ENCODE peak calls at places on chromosomes 12 and 14, in seven cellular contexts. Y, P, D, B, E, V and G are unnamed samples.

GRCh38 chr12:54689034-54689372 is 40.8 kb upstream of the DCD start:
- DNase-seq in Y (no peak), P (no peak), D (no peak), B (no peak), E (no peak), V (no peak), G (no peak)

GRCh38 chr12:51593539-51593938 is 2.5 kb downstream of the SCN8A start:
- DNase-seq in Y (peak), P (peak), D (no peak), B (peak), E (peak), V (no peak), G (peak)

GRCh38 chr12:43285248-43285647 is 266.8 kb downstream of the ADAMTS20 start:
- DNase-seq in Y (peak), P (no peak), D (no peak), B (no peak), E (no peak), V (no peak), G (no peak)

GRCh38 chr12:123109319-123109772 is 41.5 kb downstream of the PITPNM2 start:
- DNase-seq in Y (no peak), P (no peak), D (no peak), B (no peak), E (no peak), V (no peak), G (peak)

GRCh38 chr12:124573839-124574786 is 6.7 kb upstream of the NCOR2 start:
- DNase-seq in Y (no peak), P (no peak), D (no peak), B (no peak), E (no peak), V (no peak), G (peak)

GRCh38 chr12:38149395-38150073 is 167.0 kb upstream of the ALG10B start:
- DNase-seq in Y (no peak), P (no peak), D (no peak), B (no peak), E (no peak), V (no peak), G (no peak)

GRCh38 chr14:95496690-95497241 is 19.7 kb downstream of the SYNE3 start:
- DNase-seq in Y (peak), P (no peak), D (no peak), B (no peak), E (no peak), V (no peak), G (no peak)

GRCh38 chr14:59314019-59314608 is 125.6 kb downstream of the DAAM1 start:
- DNase-seq in Y (no peak), P (peak), D (no peak), B (no peak), E (no peak), V (no peak), G (no peak)

GRCh38 chr14:98288825-98289224 is 983.2 kb downstream of the BCL11B start:
- DNase-seq in Y (no peak), P (no peak), D (no peak), B (no peak), E (no peak), V (no peak), G (no peak)

GRCh38 chr12:127400231-127400630 is 866.7 kb upstream of the TMEM132C start:
- DNase-seq in Y (no peak), P (no peak), D (no peak), B (no peak), E (no peak), V (no peak), G (no peak)

GRCh38 chr14:81363746-81364400 is 36.3 kb downstream of the STON2 start:
- DNase-seq in Y (no peak), P (no peak), D (no peak), B (no peak), E (no peak), V (no peak), G (no peak)

GRCh38 chr12:48192861-48193260 is 9.4 kb downstream of the CCDC184 start:
- DNase-seq in Y (no peak), P (no peak), D (no peak), B (no peak), E (no peak), V (no peak), G (no peak)

GRCh38 chr14:59283380-59283779 is 94.9 kb downstream of the DAAM1 start:
- DNase-seq in Y (peak), P (peak), D (no peak), B (no peak), E (no peak), V (no peak), G (no peak)

GRCh38 chr12:30320561-30320960 is 375.1 kb downstream of the IPO8 start:
- DNase-seq in Y (no peak), P (no peak), D (no peak), B (no peak), E (no peak), V (no peak), G (peak)

GRCh38 chr14:92726135-92726932 is 22.1 kb downstream of the LGMN start:
- DNase-seq in Y (peak), P (no peak), D (peak), B (peak), E (peak), V (peak), G (peak)

GRCh38 chr14:95683793-95684192 is 2.4 kb upstream of the TCL1B start:
- DNase-seq in Y (no peak), P (peak), D (peak), B (peak), E (no peak), V (no peak), G (no peak)

GRCh38 chr12:49965836-49966235 is 4.2 kb downstream of the AQP5 start:
- DNase-seq in Y (no peak), P (no peak), D (no peak), B (no peak), E (no peak), V (no peak), G (no peak)

GRCh38 chr12:111304642-111305071 is 64.2 kb downstream of the PHETA1 start:
- DNase-seq in Y (no peak), P (no peak), D (no peak), B (no peak), E (no peak), V (no peak), G (peak)

GRCh38 chr14:68627050-68627867 is 165.6 kb downstream of the ZFP36L1 start:
- DNase-seq in Y (no peak), P (peak), D (peak), B (peak), E (no peak), V (no peak), G (peak)

GRCh38 chr14:58662028-58662427 is 24.3 kb downstream of the DACT1 start:
- DNase-seq in Y (no peak), P (no peak), D (no peak), B (no peak), E (no peak), V (no peak), G (no peak)

GRCh38 chr12:19576421-19576925 is 137.2 kb downstream of the AEBP2 start:
- DNase-seq in Y (peak), P (no peak), D (no peak), B (no peak), E (no peak), V (no peak), G (no peak)

GRCh38 chr14:94971750-94972149 is 185.6 kb downstream of the DICER1 start:
- DNase-seq in Y (no peak), P (no peak), D (peak), B (peak), E (peak), V (no peak), G (peak)

GRCh38 chr14:61503167-61503801 is 181.9 kb downstream of the PRKCH start:
- DNase-seq in Y (peak), P (no peak), D (no peak), B (no peak), E (no peak), V (no peak), G (no peak)

DNA sequence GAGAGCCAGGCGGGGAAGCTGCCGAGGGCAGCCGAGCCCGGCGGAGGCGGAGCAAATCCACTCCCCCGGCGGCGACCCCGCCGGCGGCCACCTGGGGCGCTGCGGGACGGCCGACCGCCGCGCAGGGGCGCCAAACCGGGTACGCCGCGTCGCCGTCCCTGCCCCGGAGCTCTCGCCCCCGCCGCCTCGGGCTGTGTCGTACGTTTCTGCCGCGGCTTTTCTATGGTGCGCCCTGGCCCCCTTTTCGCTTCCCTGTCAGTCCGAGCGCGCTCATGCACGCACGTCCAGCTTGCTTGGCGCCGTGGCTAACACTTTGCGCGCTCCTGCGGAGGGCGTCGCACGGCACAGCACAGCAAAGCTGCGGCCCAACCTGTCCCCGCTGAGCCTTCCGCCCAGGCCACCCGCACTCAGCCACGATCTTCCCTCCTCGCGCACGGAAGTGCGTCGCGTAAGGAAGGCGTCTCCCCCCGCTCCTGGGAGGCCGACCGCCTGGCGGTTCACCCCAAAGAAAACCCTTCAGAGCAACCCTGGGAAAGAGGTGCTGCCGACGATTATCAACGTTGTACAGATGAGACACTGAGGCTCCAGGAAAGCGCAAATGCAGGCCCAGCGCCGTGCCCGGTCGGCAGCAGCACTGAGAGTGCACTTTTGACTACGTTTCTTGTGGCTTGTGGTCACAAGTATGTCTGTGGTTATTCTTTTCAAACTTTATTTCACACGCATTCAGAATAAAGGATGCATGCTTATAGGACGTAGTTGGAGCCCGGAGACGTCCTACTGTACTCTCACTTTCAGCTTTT is at the start of gene HECTD1:
- DNase-seq in Y (peak), P (peak), D (peak), B (peak), E (peak), V (peak), G (peak)
- TF ChIP-seq POLR2A in Y (peak), P (no peak), D (no peak), B (peak), E (peak), V (peak), G (no peak)

GRCh38 chr12:79691299-79692248 is 810 bp upstream of the PAWR start:
- DNase-seq in Y (peak), P (peak), D (no peak), B (no peak), E (no peak), V (no peak), G (peak)

GRCh38 chr12:79692249-79692619 is 1.5 kb upstream of the PAWR start:
- DNase-seq in Y (peak), P (no peak), D (no peak), B (no peak), E (no peak), V (no peak), G (no peak)

GRCh38 chr12:79690156-79690605 is 583 bp downstream of the PAWR start:
- DNase-seq in Y (peak), P (peak), D (peak), B (no peak), E (peak), V (no peak), G (no peak)

GRCh38 chr12:79690606-79691298 is at the start of gene PAWR:
- DNase-seq in Y (peak), P (peak), D (peak), B (peak), E (peak), V (peak), G (peak)

GRCh38 chr12:79692860-79693605 is 2.3 kb upstream of the PAWR start:
- DNase-seq in Y (peak), P (no peak), D (no peak), B (no peak), E (no peak), V (no peak), G (no peak)
- H3K4me3 ChIP-seq in Y (peak), P (peak), D (no peak), B (no peak), E (no peak), V (peak), G (no peak)

GRCh38 chr14:23284654-23285529 is 1.0 kb downstream of the HOMEZ start:
- DNase-seq in Y (peak), P (peak), D (no peak), B (no peak), E (no peak), V (no peak), G (peak)

GRCh38 chr14:23285530-23286019 is 357 bp downstream of the HOMEZ start:
- DNase-seq in Y (no peak), P (no peak), D (no peak), B (no peak), E (no peak), V (no peak), G (peak)

GRCh38 chr14:23281247-23281646 is 4.7 kb downstream of the HOMEZ start:
- DNase-seq in Y (no peak), P (no peak), D (no peak), B (no peak), E (no peak), V (no peak), G (no peak)

GRCh38 chr14:23286904-23287479 is 1.1 kb upstream of the HOMEZ start:
- DNase-seq in Y (no peak), P (no peak), D (no peak), B (no peak), E (no peak), V (no peak), G (no peak)

GRCh38 chr14:23286020-23286903 is at the start of gene HOMEZ:
- DNase-seq in Y (peak), P (peak), D (peak), B (peak), E (peak), V (peak), G (peak)
- TF ChIP-seq POLR2A in Y (peak), P (no peak), D (no peak), B (peak), E (peak), V (peak), G (peak)

GRCh38 chr14:56515739-56516138 is 63.9 kb upstream of the TMEM260 start:
- DNase-seq in Y (no peak), P (no peak), D (no peak), B (no peak), E (no peak), V (no peak), G (no peak)

GRCh38 chr14:56512521-56512920 is 67.1 kb upstream of the TMEM260 start:
- DNase-seq in Y (no peak), P (no peak), D (no peak), B (no peak), E (no peak), V (no peak), G (no peak)

GRCh38 chr14:56514663-56515371 is 64.8 kb upstream of the TMEM260 start:
- DNase-seq in Y (peak), P (no peak), D (no peak), B (no peak), E (no peak), V (no peak), G (no peak)
- H3K4me3 ChIP-seq in Y (no peak), P (no peak), D (no peak), B (no peak), E (no peak), V (no peak), G (no peak)

DNA sequence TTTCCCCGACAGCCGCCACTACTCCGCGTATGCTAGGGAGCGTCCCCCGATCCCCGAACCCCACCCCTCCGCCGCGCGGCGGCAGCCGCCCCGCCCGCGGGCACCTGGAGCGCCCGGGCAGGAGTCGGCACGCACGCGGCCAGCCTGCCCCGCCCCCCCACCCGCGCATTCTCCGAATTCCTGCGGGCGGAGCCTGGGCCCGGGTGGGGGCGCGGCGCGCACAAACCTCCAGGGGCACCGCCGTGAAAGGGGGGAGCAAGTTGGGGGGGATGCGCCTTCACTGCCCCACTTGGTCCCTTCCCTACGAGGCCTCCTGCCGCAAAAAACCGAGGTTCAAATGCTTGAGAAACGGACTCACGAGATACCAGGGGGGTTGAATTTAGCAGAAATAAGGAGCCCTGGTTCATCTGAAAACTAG is 1.7 kb downstream of the AJUBA start:
- DNase-seq in Y (peak), P (peak), D (peak), B (peak), E (peak), V (peak), G (no peak)
- TF ChIP-seq POLR2A in Y (no peak), P (no peak), D (no peak), B (peak), E (no peak), V (no peak), G (no peak)